ENCODE peak calls at places on chromosomes 5 and 9, in six cellular contexts. D is SJSA1, T is pancreas, R is left lung, E is heart left ventricle, X is osteoblast. Z is an unnamed sample. For H3K4me1, the result is how much of the 10 kb centered on the place peaks cover.

GRCh38 chr5:38060354-38060753 is 198.0 kb upstream of the EGFLAM start:
- DNase-seq in D (no peak), T (no peak), R (no peak), E (no peak), X (no peak), Z (peak)

GRCh38 chr5:137758719-137759312 is 4.7 kb upstream of the HNRNPA0 start:
- DNase-seq in D (no peak), T (no peak), R (no peak), E (no peak), X (no peak), Z (no peak)

GRCh38 chr5:158821321-158821720 is 278.4 kb downstream of the EBF1 start:
- DNase-seq in D (no peak), T (no peak), R (no peak), E (no peak), X (no peak), Z (no peak)

GRCh38 chr5:148474025-148474511 is 90.3 kb downstream of the FBXO38 start:
- DNase-seq in D (no peak), T (no peak), R (no peak), E (peak), X (no peak), Z (peak)

GRCh38 chr5:53333160-53333559 is 147.3 kb upstream of the FST start:
- DNase-seq in D (no peak), T (no peak), R (no peak), E (no peak), X (no peak), Z (peak)

GRCh38 chr5:112694853-112695709 is 42.6 kb upstream of the APC start:
- DNase-seq in D (no peak), T (no peak), R (no peak), E (no peak), X (no peak), Z (peak)

GRCh38 chr9:30628915-30629564 is 1755.4 kb upstream of the ACO1 start:
- DNase-seq in D (no peak), T (no peak), R (no peak), E (no peak), X (no peak), Z (no peak)

GRCh38 chr5:119301947-119302346 is 53.9 kb upstream of the TNFAIP8 start:
- DNase-seq in D (no peak), T (no peak), R (no peak), E (no peak), X (peak), Z (no peak)

GRCh38 chr5:124790895-124791732 is 44.7 kb upstream of the ZNF608 start:
- DNase-seq in D (no peak), T (no peak), R (no peak), E (no peak), X (no peak), Z (peak)

GRCh38 chr5:35651002-35651756 is 33.5 kb downstream of the SPEF2 start:
- DNase-seq in D (peak), T (no peak), R (no peak), E (no peak), X (peak), Z (peak)

GRCh38 chr9:24738421-24738961 is 192.8 kb upstream of the IZUMO3 start:
- DNase-seq in D (no peak), T (no peak), R (peak), E (no peak), X (no peak), Z (no peak)

GRCh38 chr5:86679949-86680348 is 62.2 kb downstream of the COX7C start:
- DNase-seq in D (no peak), T (no peak), R (no peak), E (no peak), X (no peak), Z (no peak)

GRCh38 chr5:35213608-35214007 is 16.7 kb downstream of the PRLR start:
- DNase-seq in D (no peak), T (no peak), R (no peak), E (no peak), X (no peak), Z (no peak)

GRCh38 chr9:114777841-114778240 is 28.0 kb downstream of the TNFSF15 start:
- DNase-seq in D (no peak), T (no peak), R (no peak), E (no peak), X (no peak), Z (no peak)

GRCh38 chr5:102738037-102738436 is 17.1 kb upstream of the PAM start:
- DNase-seq in D (no peak), T (no peak), R (no peak), E (no peak), X (no peak), Z (no peak)

GRCh38 chr5:175809531-175810121 is 61.8 kb upstream of the CPLX2 start:
- DNase-seq in D (peak), T (no peak), R (no peak), E (no peak), X (peak), Z (peak)

GRCh38 chr5:134101686-134102439 is 12.6 kb upstream of the TCF7 start:
- DNase-seq in D (peak), T (peak), R (peak), E (peak), X (peak), Z (no peak)

GRCh38 chr5:78511116-78511906 is 137.3 kb downstream of the LHFPL2 start:
- DNase-seq in D (no peak), T (no peak), R (no peak), E (no peak), X (no peak), Z (no peak)

GRCh38 chr9:122118343-122119165 is 25.4 kb upstream of the TTLL11 start:
- DNase-seq in D (no peak), T (no peak), R (no peak), E (no peak), X (peak), Z (no peak)

GRCh38 chr9:33040792-33041458 is 15.9 kb downstream of the DNAJA1 start:
- DNase-seq in D (no peak), T (no peak), R (no peak), E (no peak), X (no peak), Z (no peak)

GRCh38 chr9:136537411-136537810 is 8.4 kb downstream of the NOTCH1 start:
- DNase-seq in D (no peak), T (no peak), R (no peak), E (no peak), X (no peak), Z (no peak)

GRCh38 chr9:136535070-136535469 is 10.8 kb downstream of the NOTCH1 start:
- DNase-seq in D (no peak), T (no peak), R (no peak), E (no peak), X (no peak), Z (no peak)

GRCh38 chr9:136534396-136534795 is 11.5 kb downstream of the NOTCH1 start:
- DNase-seq in D (no peak), T (no peak), R (no peak), E (no peak), X (no peak), Z (no peak)

GRCh38 chr9:136536721-136537241 is 9.1 kb downstream of the NOTCH1 start:
- DNase-seq in D (no peak), T (no peak), R (no peak), E (no peak), X (no peak), Z (no peak)

DNA sequence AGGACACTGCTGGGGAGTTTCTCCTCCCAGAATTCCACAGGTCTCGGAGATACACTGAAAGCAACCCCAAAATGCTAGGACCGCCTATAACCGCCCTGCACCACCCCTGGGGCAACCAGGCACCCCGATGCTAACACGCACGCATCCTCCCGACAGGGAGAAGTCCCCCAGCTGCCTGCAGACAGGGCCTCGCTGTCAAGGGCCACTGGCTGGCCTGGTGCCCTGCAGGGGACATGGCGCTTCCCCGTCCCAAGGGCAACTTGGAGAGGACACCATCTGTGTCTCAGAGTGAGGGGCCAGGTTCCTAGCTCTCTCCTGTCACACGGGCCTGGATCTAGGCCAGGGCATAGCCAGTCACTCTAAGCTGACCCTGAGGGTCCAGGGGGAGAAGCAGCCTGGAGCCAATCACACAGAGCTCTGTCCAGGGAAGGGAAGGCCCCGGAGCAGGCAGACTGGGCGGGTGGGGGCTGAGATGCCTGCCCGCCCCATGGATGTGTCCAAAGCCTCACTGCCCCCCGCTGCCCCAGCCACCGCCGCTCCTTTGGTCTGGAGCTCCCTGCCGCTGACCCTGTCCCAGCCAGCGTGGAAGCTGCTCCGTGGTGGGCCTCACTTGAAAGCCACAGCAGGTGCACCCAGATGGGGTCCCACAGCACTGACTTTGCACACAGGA is 9.7 kb downstream of the NOTCH1 start:
- DNase-seq in D (no peak), T (no peak), R (no peak), E (no peak), X (no peak), Z (no peak)
- H3K4me1 ChIP-seq in D (under half), T (under half), R (under half), E (half or more), X (under half), Z (under half)

GRCh38 chr5:95824747-95825146 is 2.2 kb upstream of the GLRX start:
- DNase-seq in D (no peak), T (peak), R (no peak), E (no peak), X (no peak), Z (no peak)

GRCh38 chr5:95822038-95822407 is 503 bp downstream of the GLRX start:
- DNase-seq in D (no peak), T (peak), R (peak), E (peak), X (no peak), Z (peak)

GRCh38 chr5:95822408-95823240 is at the start of gene GLRX:
- DNase-seq in D (peak), T (peak), R (peak), E (peak), X (peak), Z (peak)

GRCh38 chr5:95823738-95824609 is 1.4 kb upstream of the GLRX start:
- DNase-seq in D (peak), T (peak), R (peak), E (peak), X (peak), Z (peak)

GRCh38 chr5:95823241-95823737 is 763 bp upstream of the GLRX start:
- DNase-seq in D (no peak), T (peak), R (no peak), E (no peak), X (no peak), Z (no peak)
- H3K4me1 ChIP-seq in D (under half), T (under half), R (under half), E (half or more), X (under half), Z (under half)

GRCh38 chr9:93468763-93469456 is 15.5 kb upstream of the FAM120AOS start:
- DNase-seq in D (no peak), T (no peak), R (no peak), E (peak), X (peak), Z (no peak)

GRCh38 chr9:93466416-93467061 is 13.2 kb upstream of the FAM120AOS start:
- DNase-seq in D (no peak), T (no peak), R (no peak), E (no peak), X (no peak), Z (no peak)

GRCh38 chr9:93467062-93467416 is 13.7 kb upstream of the FAM120AOS start:
- DNase-seq in D (peak), T (no peak), R (no peak), E (no peak), X (no peak), Z (no peak)

GRCh38 chr9:93465853-93466252 is 12.5 kb upstream of the FAM120AOS start:
- DNase-seq in D (no peak), T (no peak), R (no peak), E (no peak), X (peak), Z (no peak)

DNA sequence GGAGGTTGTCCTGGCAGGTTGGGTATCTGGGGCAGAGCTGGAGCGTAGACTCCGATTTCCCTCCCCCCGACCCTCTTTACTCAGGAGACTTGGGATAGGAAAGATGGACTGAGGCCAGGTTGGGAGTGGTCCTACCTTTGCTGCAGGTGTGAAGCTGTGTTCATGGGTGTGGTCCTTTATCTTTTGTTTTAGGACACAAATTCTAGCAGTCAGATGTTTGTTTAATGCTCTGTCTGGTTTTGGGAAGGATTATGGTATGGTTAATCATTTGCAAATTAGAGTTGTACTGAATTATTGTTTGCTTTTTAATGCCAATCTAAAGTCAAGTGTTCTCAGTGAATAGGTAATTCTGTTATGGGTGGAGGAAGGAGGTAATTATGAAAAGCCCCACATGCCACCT is 14.1 kb upstream of the FAM120AOS start:
- DNase-seq in D (no peak), T (no peak), R (no peak), E (no peak), X (no peak), Z (no peak)
- H3K4me1 ChIP-seq in D (under half), T (under half), R (under half), E (half or more), X (under half), Z (under half)

GRCh38 chr5:171080151-171080938 is 218.5 kb downstream of the RANBP17 start:
- DNase-seq in D (no peak), T (no peak), R (no peak), E (no peak), X (no peak), Z (no peak)
- H3K4me1 ChIP-seq in D (under half), T (under half), R (under half), E (under half), X (under half), Z (under half)

DNA sequence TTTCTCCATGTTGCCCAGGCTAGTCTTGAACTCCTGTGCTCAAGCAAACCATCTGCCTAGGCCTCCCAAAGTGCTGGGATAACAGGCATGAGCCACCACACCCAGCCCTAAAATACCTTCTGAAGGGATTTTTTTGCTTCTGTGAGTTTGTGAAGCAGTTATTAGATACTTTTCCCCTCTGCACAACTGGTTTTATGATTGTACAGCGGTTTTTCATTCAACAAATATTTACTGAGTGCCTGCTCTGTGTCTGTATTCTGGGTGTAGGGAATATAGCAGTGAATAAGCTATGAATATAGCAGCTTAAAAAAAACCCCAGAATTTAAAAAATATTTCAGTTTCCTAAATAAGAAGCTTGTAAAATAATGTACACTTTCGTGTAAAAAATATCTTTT is 2.3 kb downstream of the SNX24 start:
- DNase-seq in D (no peak), T (no peak), R (no peak), E (no peak), X (no peak), Z (no peak)
- H3K4me1 ChIP-seq in D (under half), T (under half), R (under half), E (under half), X (under half), Z (under half)